ENCODE peak calls at places on chromosome 17, in five cellular contexts. M is fibroblast of pulmonary artery, P is tibial nerve, E is thoracic aorta, J is PC-9. R is an unnamed sample.

GRCh38 chr17:30415491-30415890 is 36.8 kb downstream of the CPD start:
- DNase-seq in P (no peak), J (no peak), E (no peak), M (no peak), R (no peak)

GRCh38 chr17:9206160-9206988 is 185.1 kb downstream of the NTN1 start:
- DNase-seq in M (no peak), P (no peak), E (no peak), J (no peak), R (peak)

GRCh38 chr17:49546546-49547535 is 28.8 kb upstream of the NXPH3 start:
- DNase-seq in P (no peak), E (no peak), M (no peak), J (no peak), R (no peak)

GRCh38 chr17:36728030-36728991 is 126.9 kb downstream of the MRM1 start:
- DNase-seq in M (no peak), E (no peak), P (no peak), J (no peak), R (no peak)

GRCh38 chr17:42106009-42106408 is 6.5 kb downstream of the DHX58 start:
- DNase-seq in E (no peak), P (no peak), J (no peak), M (no peak), R (no peak)

GRCh38 chr17:4665027-4665426 is 23.5 kb upstream of the ALOX15 start:
- DNase-seq in P (no peak), J (no peak), M (no peak), E (no peak), R (no peak)

GRCh38 chr17:5585814-5586558 is 1.7 kb upstream of the NLRP1 start:
- DNase-seq in P (no peak), J (no peak), M (no peak), E (no peak), R (peak)

GRCh38 chr17:58318627-58319180 is 9.9 kb downstream of the TSPOAP1 start:
- DNase-seq in E (no peak), J (no peak), P (no peak), M (no peak), R (no peak)

GRCh38 chr17:60435244-60436170 is 13.2 kb downstream of the CHCT1 start:
- DNase-seq in P (peak), M (peak), E (peak), J (peak), R (peak)

GRCh38 chr17:5078106-5079028 is at the start of gene ZFP3:
- DNase-seq in E (no peak), P (peak), M (peak), J (peak), R (peak)

GRCh38 chr17:38352245-38353083 is 820 bp downstream of the SOCS7 start:
- DNase-seq in E (no peak), J (no peak), P (no peak), M (peak), R (no peak)

GRCh38 chr17:62653002-62653830 is 25.7 kb downstream of the MRC2 start:
- DNase-seq in M (peak), P (no peak), E (peak), J (no peak), R (peak)

GRCh38 chr17:58318065-58318481 is 10.5 kb downstream of the TSPOAP1 start:
- DNase-seq in E (no peak), P (no peak), M (no peak), J (no peak), R (no peak)

GRCh38 chr17:10549108-10549842 is at the start of gene MYH2:
- DNase-seq in J (no peak), P (no peak), M (no peak), E (no peak), R (no peak)

GRCh38 chr17:29827179-29827578 is 102.8 kb downstream of the SSH2 start:
- DNase-seq in M (no peak), P (no peak), J (no peak), E (no peak), R (no peak)

GRCh38 chr17:59496178-59496577 is 69.2 kb upstream of the DHX40 start:
- DNase-seq in E (no peak), P (no peak), J (no peak), M (no peak), R (no peak)

GRCh38 chr17:15351487-15351840 is 10.1 kb upstream of the TEKT3 start:
- DNase-seq in M (no peak), P (no peak), E (no peak), J (no peak), R (no peak)

GRCh38 chr17:3919123-3919624 is 2.9 kb upstream of the P2RX1 start:
- DNase-seq in E (peak), M (no peak), J (no peak), P (no peak), R (no peak)

GRCh38 chr17:83177611-83178532 is 98.5 kb downstream of the METRNL start:
- DNase-seq in P (peak), E (no peak), M (no peak), J (no peak), R (no peak)

GRCh38 chr17:13600475-13601316 is 1.0 kb downstream of the HS3ST3A1 start:
- DNase-seq in J (no peak), P (no peak), M (no peak), E (no peak), R (no peak)

GRCh38 chr17:2647961-2648360 is 54.5 kb downstream of the PAFAH1B1 start:
- DNase-seq in J (no peak), P (no peak), E (no peak), M (no peak), R (no peak)

GRCh38 chr17:37791434-37791833 is 46.6 kb upstream of the HNF1B start:
- DNase-seq in J (no peak), E (no peak), P (no peak), M (peak), R (peak)

DNA sequence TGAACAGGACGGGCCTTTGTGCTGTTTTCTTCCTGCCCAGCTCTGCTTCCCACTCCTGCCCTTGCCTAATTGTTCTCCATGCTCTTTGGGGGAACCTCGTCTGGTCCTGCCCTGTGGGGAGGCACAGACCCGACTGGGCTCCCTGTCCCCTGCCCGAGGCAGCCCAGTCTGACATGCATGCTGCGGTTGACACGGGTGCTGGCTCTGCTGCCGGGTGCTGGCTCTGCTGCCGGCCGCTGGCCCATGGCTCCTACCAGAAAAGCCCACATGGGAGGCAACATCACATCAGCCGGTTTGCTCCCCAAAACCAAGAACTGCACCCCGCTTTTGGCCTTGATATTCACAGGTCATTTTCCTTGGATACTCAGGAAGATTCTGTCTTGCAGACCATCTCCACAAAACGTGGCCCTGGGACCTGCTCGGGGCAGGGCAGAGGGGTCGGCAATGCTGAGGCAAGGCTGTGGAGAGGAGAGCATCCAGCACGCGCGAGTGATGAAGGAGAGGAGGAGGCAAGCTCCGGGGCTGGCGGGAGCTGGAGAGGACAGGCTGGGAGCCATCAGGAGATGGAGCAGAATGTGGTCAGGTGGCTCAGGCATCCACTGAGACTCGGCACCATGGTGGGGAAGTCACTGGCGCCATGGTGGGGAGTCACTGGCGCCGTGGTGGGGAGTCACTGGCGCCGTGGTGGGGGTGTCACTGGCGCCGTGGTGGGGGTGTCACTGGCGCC is 31.6 kb downstream of the RBFOX3 start:
- DNase-seq in P (no peak), E (no peak), J (no peak), M (no peak), R (no peak)
- TF ChIP-seq CTCF in P (no peak), E (no peak), J (no peak), M (no peak), R (no peak)

GRCh38 chr17:77793888-77794235 is 164.6 kb upstream of the TNRC6C start:
- DNase-seq in E (no peak), J (no peak), P (no peak), M (no peak), R (no peak)

GRCh38 chr17:77792626-77793025 is 165.9 kb upstream of the TNRC6C start:
- DNase-seq in E (no peak), J (no peak), M (no peak), P (no peak), R (no peak)

GRCh38 chr17:77786740-77787505 is 171.6 kb upstream of the TNRC6C start:
- DNase-seq in P (no peak), J (no peak), M (no peak), E (no peak), R (no peak)

GRCh38 chr17:77793146-77793887 is 165.2 kb upstream of the TNRC6C start:
- DNase-seq in P (no peak), M (no peak), J (no peak), E (no peak), R (no peak)

DNA sequence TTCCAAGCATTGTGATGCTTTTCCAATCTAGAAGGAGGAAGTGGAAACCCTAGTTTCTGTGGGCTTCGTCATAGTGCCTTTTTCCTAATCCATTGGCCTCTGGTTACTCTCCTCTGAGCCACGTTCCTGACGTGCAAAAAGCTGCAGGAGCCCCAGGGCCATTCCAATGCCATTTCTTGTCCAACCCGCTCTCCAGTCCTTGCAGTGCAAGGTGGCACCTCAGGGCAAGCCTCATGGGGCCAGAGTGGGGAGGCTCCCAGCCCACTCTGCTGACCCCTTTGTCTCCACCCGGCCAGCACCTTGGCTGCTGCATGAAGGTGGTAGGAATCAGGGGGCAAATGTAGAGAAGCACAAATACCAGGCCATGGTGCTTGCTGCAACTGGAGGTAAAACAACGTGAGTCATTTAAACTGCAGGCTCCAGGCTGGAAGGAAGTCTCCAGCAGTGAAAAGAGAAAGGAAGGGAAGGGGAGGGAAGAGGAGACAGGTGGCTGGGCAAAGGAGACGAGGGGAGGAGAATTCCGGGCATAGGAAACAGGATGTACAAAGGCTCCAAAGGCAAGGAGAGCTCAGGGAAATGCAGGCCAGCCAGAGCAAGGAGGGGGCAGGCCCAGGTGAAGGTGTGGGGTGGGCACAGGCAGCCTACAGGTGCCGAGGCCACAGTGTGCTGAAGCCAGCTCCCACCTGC is 168.2 kb upstream of the TNRC6C start:
- DNase-seq in P (no peak), J (no peak), E (no peak), M (no peak), R (no peak)
- H3K4me3 ChIP-seq in P (no peak), J (no peak), E (no peak), M (no peak), R (no peak)

DNA sequence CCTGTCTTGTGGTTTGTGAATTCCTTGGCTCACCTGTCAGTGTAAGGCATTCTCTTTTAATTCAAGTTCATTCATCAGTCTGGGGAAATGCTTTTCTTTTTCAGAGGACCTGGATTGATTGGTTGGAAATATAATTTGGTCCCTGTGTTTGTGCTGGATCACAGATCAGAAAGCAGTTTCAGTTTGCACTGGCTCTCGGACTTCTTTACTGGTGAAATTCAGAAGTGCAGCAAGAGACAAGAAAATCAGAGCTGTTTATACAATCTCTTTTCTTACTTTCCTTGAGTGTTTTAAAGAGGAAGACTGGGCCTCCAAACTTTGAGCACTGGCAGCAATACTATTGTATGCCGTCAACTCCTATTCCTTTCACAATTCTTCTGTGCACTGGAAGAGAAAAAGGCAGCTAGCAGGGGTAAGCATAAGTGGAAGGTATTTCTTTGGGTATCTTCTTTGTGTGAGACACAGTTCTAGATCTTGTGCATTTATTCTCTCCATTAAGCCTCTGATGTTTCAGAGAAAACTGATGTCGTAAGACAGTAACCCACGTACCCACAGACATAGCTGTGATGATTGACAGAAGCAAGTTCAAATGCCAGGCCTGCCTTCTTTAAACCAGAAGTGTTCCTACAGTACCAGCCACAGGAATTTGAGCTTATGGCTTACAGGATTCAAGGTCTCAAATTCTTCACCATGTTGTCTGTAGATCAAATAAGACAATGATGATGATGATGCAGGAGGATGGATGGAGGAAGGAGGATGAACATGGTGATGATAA is 161.6 kb upstream of the KCNJ16 start:
- DNase-seq in M (no peak), E (no peak), P (no peak), J (no peak), R (peak)
- TF ChIP-seq CTCF in M (no peak), E (peak), P (peak), J (no peak), R (peak)

GRCh38 chr17:67208232-67208631 is 36.8 kb downstream of the HELZ start:
- DNase-seq in J (no peak), M (peak), P (no peak), E (no peak), R (no peak)
- H3K4me3 ChIP-seq in J (no peak), M (no peak), P (no peak), E (no peak), R (no peak)

GRCh38 chr17:6608321-6608720 is 32.2 kb downstream of the KIAA0753 start:
- DNase-seq in J (peak), P (no peak), E (no peak), M (no peak), R (peak)

GRCh38 chr17:6605142-6605541 is 35.4 kb downstream of the KIAA0753 start:
- DNase-seq in P (no peak), J (no peak), E (no peak), M (no peak), R (no peak)

GRCh38 chr17:6611231-6611630 is 29.3 kb downstream of the KIAA0753 start:
- DNase-seq in E (no peak), M (no peak), J (no peak), P (no peak), R (no peak)

DNA sequence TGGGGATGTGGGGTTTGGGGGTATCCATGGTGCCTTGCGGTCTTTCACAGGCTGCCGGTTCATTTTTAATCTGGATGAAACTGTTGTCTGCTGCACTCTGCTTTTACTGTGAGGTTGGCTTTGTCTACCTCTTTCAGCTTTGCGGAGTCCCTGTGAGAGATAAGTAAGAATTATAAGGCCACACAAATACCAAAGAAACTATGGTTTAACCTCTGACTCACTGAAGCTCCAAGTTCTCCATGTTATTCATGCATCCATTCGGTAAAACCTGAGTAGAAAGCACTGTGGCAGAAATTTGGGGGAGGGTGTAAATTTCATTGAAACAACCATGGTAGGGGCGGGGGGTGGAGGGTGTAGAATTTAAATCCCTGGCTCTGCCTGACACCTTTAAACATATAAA is 30.5 kb downstream of the KIAA0753 start:
- DNase-seq in P (no peak), J (no peak), E (no peak), M (no peak), R (no peak)
- TF ChIP-seq CTCF in P (no peak), J (no peak), E (no peak), M (no peak), R (no peak)

GRCh38 chr17:43740541-43740940 is 18.1 kb downstream of the SOST start:
- DNase-seq in P (no peak), J (no peak), E (no peak), M (peak), R (peak)

GRCh38 chr17:43733956-43734355 is 24.6 kb downstream of the SOST start:
- DNase-seq in J (no peak), E (no peak), P (no peak), M (no peak), R (no peak)

GRCh38 chr17:43736389-43736788 is 22.2 kb downstream of the SOST start:
- DNase-seq in M (no peak), E (no peak), J (no peak), P (no peak), R (no peak)

GRCh38 chr17:43734376-43734775 is 24.2 kb downstream of the SOST start:
- DNase-seq in J (no peak), P (no peak), M (peak), E (no peak), R (peak)

DNA sequence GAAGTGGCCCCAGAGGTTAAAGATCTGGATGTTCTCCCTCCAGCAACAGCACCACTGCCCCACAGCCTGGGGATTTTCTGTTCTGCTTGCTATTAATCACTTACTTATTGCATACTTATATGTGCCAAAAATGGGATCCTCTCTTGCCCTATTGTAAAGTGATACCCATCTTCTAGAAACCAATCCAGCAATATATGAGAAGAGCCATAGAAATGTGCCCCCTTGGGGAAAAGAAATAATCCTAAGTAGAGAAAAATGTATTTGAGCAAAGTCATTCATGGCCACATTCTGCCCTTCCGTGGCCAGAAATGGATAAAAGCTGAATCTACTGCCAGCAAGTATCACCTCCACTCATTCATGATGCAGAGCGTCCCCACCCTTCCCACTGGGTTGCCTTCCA is 20.9 kb downstream of the SOST start:
- DNase-seq in J (no peak), M (no peak), E (no peak), P (no peak), R (peak)
- H3K4me3 ChIP-seq in J (no peak), M (no peak), E (no peak), P (no peak), R (no peak)

GRCh38 chr17:45793999-45794540 is 9.9 kb downstream of the CRHR1 start:
- DNase-seq in M (no peak), J (no peak), E (no peak), P (no peak), R (no peak)

GRCh38 chr17:45791935-45792334 is 7.8 kb downstream of the CRHR1 start:
- DNase-seq in J (peak), P (no peak), E (no peak), M (no peak), R (no peak)

GRCh38 chr17:45792437-45792836 is 8.3 kb downstream of the CRHR1 start:
- DNase-seq in E (no peak), M (no peak), J (no peak), P (no peak), R (no peak)

GRCh38 chr17:45794840-45795239 is 10.7 kb downstream of the CRHR1 start:
- DNase-seq in J (no peak), M (no peak), P (no peak), E (no peak), R (no peak)

DNA sequence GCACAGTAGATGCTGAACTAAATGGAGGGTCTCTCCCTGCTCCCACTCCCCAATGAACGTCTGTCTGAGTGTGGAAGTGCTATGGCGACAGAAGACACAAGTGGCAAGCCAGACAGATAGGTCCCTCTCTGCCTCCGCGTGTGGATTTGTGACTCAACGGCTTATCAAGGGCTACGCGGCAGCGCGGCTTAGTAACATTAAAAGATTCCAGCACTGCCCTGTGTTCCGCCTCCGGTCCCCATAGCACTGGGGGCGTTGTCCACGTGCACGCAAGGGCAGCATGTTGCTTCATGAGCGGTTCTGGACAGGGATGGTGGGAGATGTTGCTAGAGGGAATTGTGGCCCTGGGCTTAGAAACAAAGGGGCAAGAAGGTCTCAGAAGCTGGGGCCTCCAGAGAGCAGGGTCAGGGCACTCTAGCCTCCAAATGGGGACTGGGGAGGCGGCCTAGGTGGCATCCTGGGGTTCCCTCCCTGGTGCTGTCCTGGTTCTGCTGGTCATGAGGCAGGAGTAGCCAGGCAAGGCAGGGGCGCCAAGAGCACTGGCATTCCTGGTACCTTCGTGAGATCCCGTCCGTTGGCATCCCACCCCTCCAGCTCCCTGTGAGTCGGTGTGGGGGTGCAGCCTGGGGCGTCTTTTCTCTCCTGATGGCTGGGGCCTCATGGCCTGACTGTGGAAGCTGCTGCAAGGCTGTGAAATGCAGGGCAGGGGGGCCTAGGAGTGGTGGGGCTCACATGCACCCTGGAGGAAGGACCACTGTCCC is 9.1 kb downstream of the CRHR1 start:
- DNase-seq in J (no peak), P (no peak), E (no peak), M (peak), R (peak)
- TF ChIP-seq CTCF in J (no peak), P (no peak), E (no peak), M (no peak), R (no peak)

R was measured in fibroblast of the aortic adventitia.